ENCODE peak calls at places on chromosomes 2 and 18, in four cellular contexts. D, I, F and Q are unnamed samples. For H3K4me1 and H3K27me3, the result is how much of the 10 kb centered on the place peaks cover.

GRCh38 chr18:22279741-22280452 is 110.5 kb downstream of the GATA6 start:
- DNase-seq in D (peak), I (no peak), F (no peak), Q (no peak)

GRCh38 chr2:62283147-62283546 is 87.2 kb downstream of the B3GNT2 start:
- DNase-seq in D (no peak), I (no peak), F (no peak), Q (no peak)

GRCh38 chr2:231674587-231675334 is 33.6 kb upstream of the PTMA start:
- DNase-seq in D (peak), I (peak), F (peak), Q (peak)

GRCh38 chr2:146981921-146982320 is 862.9 kb upstream of the ACVR2A start:
- DNase-seq in D (peak), I (no peak), F (no peak), Q (peak)

GRCh38 chr2:604826-605524 is 72.2 kb downstream of the TMEM18 start:
- DNase-seq in D (no peak), I (no peak), F (no peak), Q (no peak)

GRCh38 chr18:79753391-79753851 is 44.3 kb upstream of the KCNG2 start:
- DNase-seq in D (no peak), I (no peak), F (no peak), Q (no peak)

GRCh38 chr2:127270663-127271062 is 23.3 kb downstream of the ERCC3 start:
- DNase-seq in D (no peak), I (no peak), F (no peak), Q (no peak)

GRCh38 chr2:212227755-212228154 is 310.8 kb downstream of the ERBB4 start:
- DNase-seq in D (peak), I (no peak), F (peak), Q (no peak)

GRCh38 chr2:233247744-233248143 is 3.7 kb upstream of the ATG16L1 start:
- DNase-seq in D (peak), I (no peak), F (no peak), Q (no peak)

GRCh38 chr2:69134546-69134945 is 121.6 kb downstream of the ANTXR1 start:
- DNase-seq in D (peak), I (no peak), F (no peak), Q (peak)

GRCh38 chr2:45883601-45884000 is 232.1 kb downstream of the PRKCE start:
- DNase-seq in D (no peak), I (no peak), F (no peak), Q (no peak)
- H3K4me1 ChIP-seq in D (under half), I (under half), F (under half), Q (half or more)

DNA sequence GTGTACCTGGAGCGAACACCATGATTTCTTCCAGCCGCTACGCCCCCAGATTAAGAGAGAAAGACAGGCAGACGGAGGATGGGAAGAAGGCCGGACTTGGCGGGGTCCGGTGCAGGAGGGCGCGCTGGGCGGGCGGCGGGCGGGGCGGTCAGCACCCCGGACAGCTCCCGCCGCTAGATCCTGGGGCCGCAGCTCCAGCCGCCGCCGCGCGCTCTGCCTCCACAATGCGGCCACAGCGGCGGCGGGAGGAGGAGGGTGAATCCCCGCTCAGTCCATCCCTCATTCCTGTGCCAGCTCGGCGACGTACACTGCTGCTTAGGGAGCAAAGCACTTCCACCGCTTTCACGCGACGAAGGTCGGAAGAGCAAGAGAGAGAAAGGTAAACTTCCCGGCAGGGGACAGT is at the start of gene AKAIN1:
- DNase-seq in D (peak), I (peak), F (no peak), Q (peak)
- H3K27me3 ChIP-seq in D (under half), I (under half), F (under half), Q (half or more)

DNA sequence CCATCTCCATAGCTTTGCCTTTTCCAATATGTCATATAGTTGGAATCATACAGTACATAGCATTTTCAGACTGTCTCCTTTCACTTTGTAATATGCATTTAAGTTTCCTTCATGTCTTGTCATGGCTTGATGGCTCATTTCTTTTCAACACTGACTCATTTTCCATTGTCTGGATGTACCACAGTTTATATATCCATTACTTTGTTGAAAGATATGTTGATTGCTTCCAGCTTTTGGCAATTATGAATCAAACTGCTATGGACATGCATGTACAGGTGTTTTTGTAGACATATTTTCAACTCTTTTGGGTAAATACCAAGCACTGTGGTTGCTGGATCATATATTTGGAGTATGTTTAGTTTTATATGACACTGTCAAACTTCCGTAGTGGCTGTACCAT is 26.3 kb downstream of the ACSL3 start:
- DNase-seq in D (peak), I (no peak), F (no peak), Q (no peak)
- H3K4me1 ChIP-seq in D (under half), I (under half), F (under half), Q (under half)

GRCh38 chr2:110140433-110140832 is 24.8 kb upstream of the MALL start:
- DNase-seq in D (no peak), I (no peak), F (no peak), Q (no peak)
- H3K27me3 ChIP-seq in D (under half), I (under half), F (under half), Q (under half)